ENCODE peak calls at places on chromosomes 1 and 21, in six cellular contexts. One of them, this sample, is unnamed.

GRCh38 chr1:153394391-153394790 is 3.5 kb upstream of the S100A8 start:
- DNase-seq in fibroblast of the aortic adventitia: no peak
- DNase-seq in mesendoderm: no peak
- DNase-seq in A172: no peak
- DNase-seq in adrenal gland: no peak
- DNase-seq in H54: no peak
- DNase-seq in this sample: no peak

GRCh38 chr1:240149488-240150094 is 57.9 kb downstream of the FMN2 start:
- DNase-seq in adrenal gland: no peak
- DNase-seq in H54: no peak
- DNase-seq in A172: peak
- DNase-seq in fibroblast of the aortic adventitia: peak
- DNase-seq in mesendoderm: peak
- DNase-seq in this sample: peak

GRCh38 chr1:108703939-108704338 is 8.8 kb upstream of the FNDC7 start:
- DNase-seq in adrenal gland: no peak
- DNase-seq in fibroblast of the aortic adventitia: no peak
- DNase-seq in A172: peak
- DNase-seq in mesendoderm: no peak
- DNase-seq in H54: no peak
- DNase-seq in this sample: no peak

GRCh38 chr1:43554444-43554992 is 23.8 kb downstream of the PTPRF start:
- DNase-seq in H54: peak
- DNase-seq in adrenal gland: no peak
- DNase-seq in mesendoderm: peak
- DNase-seq in fibroblast of the aortic adventitia: peak
- DNase-seq in A172: peak
- DNase-seq in this sample: no peak

GRCh38 chr1:98388431-98388830 is 273.1 kb upstream of the SNX7 start:
- DNase-seq in A172: peak
- DNase-seq in fibroblast of the aortic adventitia: peak
- DNase-seq in H54: peak
- DNase-seq in adrenal gland: peak
- DNase-seq in mesendoderm: no peak
- DNase-seq in this sample: no peak

GRCh38 chr21:18529253-18529652 is 125.7 kb upstream of the TMPRSS15 start:
- DNase-seq in fibroblast of the aortic adventitia: peak
- DNase-seq in adrenal gland: no peak
- DNase-seq in A172: peak
- DNase-seq in mesendoderm: no peak
- DNase-seq in H54: peak
- DNase-seq in this sample: no peak

GRCh38 chr1:113372546-113372945 is 17.8 kb upstream of the MAGI3 start:
- DNase-seq in A172: no peak
- DNase-seq in mesendoderm: no peak
- DNase-seq in adrenal gland: no peak
- DNase-seq in H54: no peak
- DNase-seq in fibroblast of the aortic adventitia: no peak
- DNase-seq in this sample: no peak

GRCh38 chr1:212916395-212917133 is 33.8 kb upstream of the VASH2 start:
- DNase-seq in fibroblast of the aortic adventitia: peak
- DNase-seq in adrenal gland: no peak
- DNase-seq in mesendoderm: peak
- DNase-seq in A172: no peak
- DNase-seq in H54: no peak
- DNase-seq in this sample: no peak

GRCh38 chr1:217506878-217507277 is 124.0 kb downstream of the GPATCH2 start:
- DNase-seq in adrenal gland: no peak
- DNase-seq in fibroblast of the aortic adventitia: no peak
- DNase-seq in mesendoderm: no peak
- DNase-seq in A172: no peak
- DNase-seq in H54: no peak
- DNase-seq in this sample: no peak

GRCh38 chr1:169868978-169869377 is 24.7 kb downstream of the SCYL3 start:
- DNase-seq in mesendoderm: peak
- DNase-seq in A172: no peak
- DNase-seq in H54: no peak
- DNase-seq in fibroblast of the aortic adventitia: no peak
- DNase-seq in adrenal gland: no peak
- DNase-seq in this sample: no peak

GRCh38 chr1:233373226-233373625 is 45.7 kb downstream of the MAP3K21 start:
- DNase-seq in fibroblast of the aortic adventitia: no peak
- DNase-seq in adrenal gland: no peak
- DNase-seq in A172: peak
- DNase-seq in mesendoderm: no peak
- DNase-seq in H54: no peak
- DNase-seq in this sample: no peak

GRCh38 chr1:177927021-177927596 is 42.7 kb downstream of the SEC16B start:
- DNase-seq in H54: peak
- DNase-seq in A172: peak
- DNase-seq in fibroblast of the aortic adventitia: peak
- DNase-seq in adrenal gland: no peak
- DNase-seq in mesendoderm: no peak
- DNase-seq in this sample: no peak

GRCh38 chr1:202203238-202204039 is 9.8 kb downstream of the LGR6 start:
- DNase-seq in A172: no peak
- DNase-seq in adrenal gland: no peak
- DNase-seq in H54: no peak
- DNase-seq in fibroblast of the aortic adventitia: no peak
- DNase-seq in mesendoderm: peak
- DNase-seq in this sample: no peak

GRCh38 chr1:217029311-217030157 is 306.3 kb upstream of the ESRRG start:
- DNase-seq in mesendoderm: peak
- DNase-seq in A172: peak
- DNase-seq in adrenal gland: no peak
- DNase-seq in fibroblast of the aortic adventitia: peak
- DNase-seq in H54: peak
- DNase-seq in this sample: no peak

GRCh38 chr1:168321945-168322344 is 41.3 kb downstream of the TBX19 start:
- DNase-seq in mesendoderm: no peak
- DNase-seq in H54: no peak
- DNase-seq in adrenal gland: no peak
- DNase-seq in A172: peak
- DNase-seq in fibroblast of the aortic adventitia: peak
- DNase-seq in this sample: no peak

GRCh38 chr1:87215592-87215991 is 113.1 kb upstream of the LMO4 start:
- DNase-seq in A172: no peak
- DNase-seq in fibroblast of the aortic adventitia: no peak
- DNase-seq in mesendoderm: no peak
- DNase-seq in adrenal gland: no peak
- DNase-seq in H54: no peak
- DNase-seq in this sample: no peak

GRCh38 chr1:202615501-202616354 is 94.5 kb downstream of the SYT2 start:
- DNase-seq in fibroblast of the aortic adventitia: peak
- DNase-seq in mesendoderm: no peak
- DNase-seq in A172: peak
- DNase-seq in adrenal gland: peak
- DNase-seq in H54: no peak
- DNase-seq in this sample: peak